ENCODE peak calls at places on chromosomes 6 and 20, in eight cellular contexts. X is H54, Y is esophagus squamous epithelium, H is suprapubic skin, A is H1, S is HCT116, R is spleen, V is heart left ventricle. W is an unnamed sample.

GRCh38 chr20:48656661-48657211 is 171.1 kb downstream of the PREX1 start:
- DNase-seq in S (peak), R (peak), H (no peak), Y (no peak), X (peak), V (no peak), A (no peak), W (no peak)

GRCh38 chr6:38160831-38161230 is 341.3 kb downstream of the ZFAND3 start:
- DNase-seq in V (no peak), Y (no peak), A (no peak), H (no peak), X (no peak), R (no peak), S (no peak), W (no peak)

GRCh38 chr6:90168693-90169131 is 127.9 kb downstream of the BACH2 start:
- DNase-seq in S (no peak), Y (no peak), R (no peak), A (no peak), H (no peak), V (no peak), X (no peak), W (no peak)

GRCh38 chr20:21174425-21175239 is 48.8 kb downstream of the KIZ start:
- DNase-seq in V (no peak), S (no peak), H (no peak), Y (no peak), A (no peak), R (no peak), X (no peak), W (no peak)

GRCh38 chr6:140586426-140587061 is 1212.1 kb upstream of the CITED2 start:
- DNase-seq in H (no peak), R (no peak), A (no peak), X (no peak), S (no peak), Y (no peak), V (no peak), W (no peak)

GRCh38 chr6:163249651-163250101 is 164.8 kb upstream of the QKI start:
- DNase-seq in A (no peak), R (no peak), H (no peak), V (no peak), X (no peak), S (no peak), Y (no peak), W (peak)

GRCh38 chr6:140538926-140539325 is 1164.5 kb upstream of the CITED2 start:
- DNase-seq in H (no peak), V (no peak), S (no peak), R (no peak), Y (no peak), X (no peak), A (no peak), W (no peak)

GRCh38 chr6:75431379-75431778 is 62.2 kb downstream of the FILIP1 start:
- DNase-seq in H (no peak), S (no peak), Y (no peak), R (no peak), X (no peak), A (no peak), V (peak), W (no peak)

GRCh38 chr6:33914519-33915120 is 110.8 kb upstream of the MLN start:
- DNase-seq in A (no peak), X (no peak), S (no peak), V (peak), R (peak), Y (no peak), H (no peak), W (peak)

GRCh38 chr20:58309607-58310290 is at the start of gene RAB22A:
- DNase-seq in H (peak), A (no peak), V (peak), R (peak), Y (no peak), X (peak), S (peak), W (peak)
- TF ChIP-seq POLR2A in H (peak), A (peak), V (no peak), R (peak), Y (peak), X (peak), S (peak), W (peak)

GRCh38 chr6:3139090-3139903 is 18.0 kb downstream of the TUBB2A start:
- DNase-seq in Y (no peak), S (no peak), A (no peak), R (no peak), H (peak), V (peak), X (no peak), W (peak)
- TF ChIP-seq POLR2A in Y (no peak), S (no peak), A (no peak), R (no peak), H (no peak), V (no peak), X (no peak), W (no peak)

GRCh38 chr6:108560463-108561308 is at the start of gene FOXO3:
- DNase-seq in Y (peak), R (peak), H (peak), X (peak), V (peak), A (peak), S (peak), W (peak)
- TF ChIP-seq POLR2A in Y (peak), R (peak), H (peak), X (peak), V (peak), A (peak), S (peak), W (peak)

DNA sequence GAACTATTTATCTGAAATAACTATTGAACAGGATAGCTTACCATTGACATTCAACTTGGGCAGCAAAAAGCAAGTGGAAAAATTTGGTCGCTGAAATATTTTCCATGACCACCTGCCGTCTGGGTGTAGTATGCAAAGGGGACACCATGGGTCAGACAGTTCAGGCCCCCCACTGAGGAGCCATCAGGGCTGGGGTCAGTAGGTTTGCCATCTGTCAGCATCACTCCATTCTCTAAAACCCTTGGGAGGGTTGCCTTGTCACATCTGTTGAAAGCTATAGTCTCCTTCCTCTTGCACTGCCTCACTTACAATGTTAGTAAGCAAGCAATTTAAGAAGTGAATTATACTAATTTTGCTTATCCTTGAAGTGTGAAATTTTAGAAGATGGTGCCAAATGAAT is 44.9 kb downstream of the NRN1 start:
- DNase-seq in A (no peak), V (no peak), R (no peak), S (no peak), Y (no peak), H (no peak), X (no peak), W (no peak)
- TF ChIP-seq POLR2A in A (no peak), V (no peak), R (no peak), S (no peak), Y (no peak), H (no peak), X (no peak), W (no peak)

GRCh38 chr6:116409756-116410155 is 39.0 kb downstream of the DSE start:
- DNase-seq in X (no peak), Y (no peak), A (no peak), H (no peak), S (no peak), R (no peak), V (no peak), W (peak)
- TF ChIP-seq POLR2A in X (no peak), Y (no peak), A (no peak), H (no peak), S (no peak), R (no peak), V (no peak), W (no peak)

GRCh38 chr6:27836783-27837635 is 75.2 kb downstream of the OR2B2 start:
- DNase-seq in Y (no peak), R (peak), A (no peak), H (no peak), X (no peak), S (peak), V (peak), W (peak)
- TF ChIP-seq POLR2A in Y (no peak), R (no peak), A (peak), H (no peak), X (peak), S (peak), V (no peak), W (peak)

GRCh38 chr20:62740286-62741141 is 31.9 kb downstream of the NTSR1 start:
- DNase-seq in H (peak), X (peak), Y (peak), S (peak), R (peak), A (no peak), V (peak), W (peak)
- TF ChIP-seq POLR2A in H (no peak), X (peak), Y (no peak), S (no peak), R (no peak), A (no peak), V (no peak), W (no peak)

DNA sequence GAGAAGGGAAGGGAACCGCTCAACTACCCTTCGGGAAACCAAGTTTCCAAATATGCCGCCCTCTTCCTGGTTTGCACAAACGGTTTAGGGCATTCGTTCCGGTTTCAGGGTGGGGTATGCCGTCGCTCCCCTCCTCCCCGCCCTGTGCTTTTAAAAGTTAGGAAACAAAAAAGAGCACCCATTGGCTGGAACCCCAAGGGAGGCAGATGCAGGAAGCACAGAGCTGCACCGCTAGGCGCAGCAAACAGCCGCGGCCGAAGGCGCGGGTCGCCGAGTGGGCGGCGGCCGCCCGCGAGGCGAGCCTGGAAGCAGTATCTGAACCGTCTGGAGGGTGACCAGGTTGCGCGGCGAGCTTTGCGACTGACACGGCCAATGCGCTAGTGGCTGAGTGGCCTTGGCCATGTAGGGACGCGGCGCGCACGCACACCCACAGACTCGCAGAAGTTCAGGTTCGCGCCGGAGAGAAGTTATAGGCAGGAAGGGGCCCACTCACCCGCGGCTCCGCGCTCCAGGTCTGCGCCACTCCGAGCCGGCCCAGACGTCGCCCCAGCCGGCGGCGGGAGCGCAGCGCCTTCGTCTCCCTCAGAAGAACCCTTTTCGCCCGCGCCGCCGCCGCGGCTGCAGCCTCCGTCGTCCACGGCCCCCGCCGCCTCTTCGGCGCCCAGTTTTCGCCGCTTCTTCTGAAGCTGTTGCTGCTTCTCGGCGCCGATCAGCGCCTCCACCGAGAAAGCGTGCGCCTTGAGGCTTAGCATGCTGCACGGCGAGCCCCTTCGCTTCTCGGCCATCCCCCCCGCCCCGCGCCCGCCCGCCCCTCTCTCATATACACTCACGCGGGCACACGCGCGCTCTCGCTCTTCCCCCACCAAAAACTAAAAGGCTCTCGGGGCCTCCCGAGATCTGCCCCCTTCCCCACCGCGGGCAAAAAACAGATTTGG is 734 bp downstream of the TBX18 start:
- DNase-seq in X (no peak), S (peak), H (peak), R (no peak), Y (no peak), A (no peak), V (peak), W (no peak)
- TF ChIP-seq POLR2A in X (no peak), S (peak), H (no peak), R (no peak), Y (no peak), A (no peak), V (no peak), W (no peak)

W was measured in NB4.